ENCODE peak calls at places on chromosomes 7 and 10, in four cellular contexts. H is K562, M is PC-9, D is fibroblast of lung. Y is an unnamed sample.

GRCh38 chr7:6432786-6433185 is 15.0 kb downstream of the DAGLB start:
- DNase-seq in M (no peak), H (peak; percentile 9), D (no peak), Y (no peak)

GRCh38 chr7:116706668-116707126 is 34.7 kb downstream of the MET start:
- DNase-seq in D (peak; percentile 59), H (no peak), M (peak; percentile 71), Y (no peak)

GRCh38 chr7:103154042-103154441 is 5.1 kb upstream of the NAPEPLD start:
- DNase-seq in H (no peak), D (no peak), M (no peak), Y (no peak)

GRCh38 chr10:132298038-132298935 is 9.5 kb downstream of the STK32C start:
- DNase-seq in D (no peak), H (no peak), M (no peak), Y (no peak)

GRCh38 chr7:136086712-136087111 is 109.6 kb upstream of the MTPN start:
- DNase-seq in M (peak; percentile 68), D (peak; percentile 92), H (peak; percentile 44), Y (peak; percentile 72)

GRCh38 chr7:22150221-22150620 is 204.5 kb upstream of the CDCA7L start:
- DNase-seq in H (no peak), D (peak; percentile 30), M (peak; percentile 57), Y (no peak)

GRCh38 chr10:87544750-87545149 is 40.1 kb downstream of the MINPP1 start:
- DNase-seq in H (no peak), D (no peak), M (no peak), Y (no peak)

GRCh38 chr7:1026721-1027151 is 17.6 kb upstream of the GPR146 start:
- DNase-seq in H (no peak), M (no peak), D (no peak), Y (no peak)

GRCh38 chr7:82323806-82324205 is 119.8 kb downstream of the CACNA2D1 start:
- DNase-seq in H (no peak), D (no peak), M (no peak), Y (no peak)

GRCh38 chr10:130743751-130744191 is 567.8 kb downstream of the TCERG1L start:
- DNase-seq in H (no peak), D (no peak), M (no peak), Y (no peak)

GRCh38 chr7:1028775-1029636 is 15.3 kb upstream of the GPR146 start:
- DNase-seq in M (peak; percentile 88), D (peak; percentile 93), H (peak; percentile 83), Y (peak; percentile 96)

GRCh38 chr10:113052076-113052830 is 102.2 kb downstream of the TCF7L2 start:
- DNase-seq in H (peak; percentile 16), M (no peak), D (peak; percentile 43), Y (no peak)

GRCh38 chr7:2069472-2069860 is 163.3 kb downstream of the MAD1L1 start:
- DNase-seq in M (no peak), H (no peak), D (no peak), Y (peak; percentile 37)

GRCh38 chr10:99394256-99394655 is 36.2 kb downstream of the GOT1 start:
- DNase-seq in H (no peak), D (no peak), M (no peak), Y (no peak)

GRCh38 chr10:73965890-73966768 is 31.8 kb upstream of the VCL start:
- DNase-seq in D (peak; percentile 100), H (no peak), M (peak; percentile 93), Y (peak; percentile 88)

GRCh38 chr10:34530778-34531177 is 284.3 kb downstream of the PARD3 start:
- DNase-seq in M (no peak), H (no peak), D (no peak), Y (no peak)

GRCh38 chr7:94022550-94022949 is 18.4 kb upstream of the BET1 start:
- DNase-seq in D (no peak), H (no peak), M (no peak), Y (no peak)

GRCh38 chr7:20323587-20323986 is 7.1 kb upstream of the ITGB8 start:
- DNase-seq in D (peak; percentile 89), H (no peak), M (no peak), Y (no peak)

GRCh38 chr7:17557305-17557704 is 258.9 kb downstream of the AHR start:
- DNase-seq in H (no peak), D (no peak), M (no peak), Y (no peak)

GRCh38 chr10:70596860-70597809 is 5.4 kb downstream of the PRF1 start:
- DNase-seq in D (no peak), M (peak; percentile 23), H (no peak), Y (no peak)

GRCh38 chr10:129963076-129963830 is 821 bp downstream of the EBF3 start:
- DNase-seq in H (no peak), D (no peak), M (no peak), Y (peak; percentile 47)

GRCh38 chr10:71493741-71494140 is 97.0 kb downstream of the CDH23 start:
- DNase-seq in M (no peak), D (no peak), H (no peak), Y (no peak)

GRCh38 chr7:125119559-125120115 is 190.0 kb upstream of the POT1 start:
- DNase-seq in D (no peak), H (no peak), M (no peak), Y (peak; percentile 25)

GRCh38 chr7:155002411-155003214 is at the start of gene PAXIP1:
- DNase-seq in H (peak; percentile 92), M (peak; percentile 74), D (no peak), Y (peak; percentile 88)

GRCh38 chr10:60654813-60655464 is 123.3 kb upstream of the CDK1 start:
- DNase-seq in H (no peak), D (peak; percentile 51), M (no peak), Y (no peak)

GRCh38 chr7:101243786-101244384 is 996 bp downstream of the FIS1 start:
- DNase-seq in D (peak; percentile 27), H (peak; percentile 85), M (peak; percentile 79), Y (no peak)

GRCh38 chr7:152615052-152615741 is 60.7 kb downstream of the XRCC2 start:
- DNase-seq in M (no peak), H (no peak), D (no peak), Y (peak; percentile 32)

GRCh38 chr10:61476529-61476928 is 23.3 kb upstream of the TMEM26 start:
- DNase-seq in H (no peak), D (no peak), M (no peak), Y (no peak)

GRCh38 chr10:13348216-13349017 is at the start of gene SEPHS1:
- DNase-seq in M (peak; percentile 78), H (peak; percentile 80), D (peak; percentile 84), Y (peak; percentile 83)

GRCh38 chr10:110512461-110513187 is 14.9 kb downstream of the DUSP5 start:
- DNase-seq in M (no peak), D (peak; percentile 93), H (no peak), Y (peak; percentile 54)

GRCh38 chr10:122142652-122143237 is 128.4 kb upstream of the BTBD16 start:
- DNase-seq in D (no peak), M (no peak), H (peak; percentile 68), Y (no peak)

GRCh38 chr7:27186450-27187157 is 1.6 kb upstream of the HOXA11 start:
- DNase-seq in M (no peak), D (no peak), H (no peak), Y (no peak)

GRCh38 chr7:27188666-27189559 is 3.9 kb upstream of the HOXA11 start:
- DNase-seq in M (no peak), D (no peak), H (no peak), Y (no peak)

GRCh38 chr7:27187702-27188665 is 3.0 kb upstream of the HOXA11 start:
- DNase-seq in H (no peak), D (no peak), M (no peak), Y (no peak)

GRCh38 chr7:27185708-27186449 is 847 bp upstream of the HOXA11 start:
- DNase-seq in M (no peak), H (no peak), D (no peak), Y (no peak)

DNA sequence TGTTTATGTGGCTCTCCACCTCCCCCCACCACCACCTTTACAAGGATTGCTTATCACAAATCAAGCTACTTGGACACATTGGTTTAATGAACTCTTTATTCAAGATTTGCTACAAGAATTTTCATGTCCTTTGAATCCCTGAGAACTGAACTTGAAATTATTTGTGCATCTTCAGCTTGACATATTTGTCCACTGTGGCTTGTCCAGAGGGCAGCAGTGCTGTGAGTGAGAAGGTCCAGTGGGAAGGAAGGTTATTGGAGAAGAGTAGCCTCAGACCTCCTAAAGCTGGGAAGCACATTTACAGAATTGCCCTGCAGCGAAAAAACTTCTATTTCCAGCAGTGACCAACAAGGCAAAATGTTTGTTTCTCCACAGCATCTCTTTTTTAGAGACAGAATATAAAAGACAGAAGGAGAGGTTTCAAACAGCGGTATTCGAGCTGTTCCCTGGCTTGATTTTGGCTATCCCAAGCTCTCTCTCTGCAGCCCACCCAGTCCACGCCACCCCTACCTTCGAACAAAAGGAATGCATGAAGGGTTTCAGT is 2.2 kb upstream of the HOXA11 start:
- DNase-seq in D (no peak), M (no peak), H (no peak), Y (no peak)
- TF ChIP-seq EZH2 in D (peak; percentile 7), M (no peak), H (no peak), Y (no peak)

GRCh38 chr10:69580435-69580834 is 7.2 kb upstream of the NEUROG3 start:
- DNase-seq in H (no peak), D (no peak), M (no peak), Y (no peak)

GRCh38 chr10:69577268-69578232 is 4.3 kb upstream of the NEUROG3 start:
- DNase-seq in H (no peak), M (no peak), D (no peak), Y (no peak)

GRCh38 chr10:69579661-69580060 is 6.4 kb upstream of the NEUROG3 start:
- DNase-seq in D (no peak), H (no peak), M (no peak), Y (no peak)

GRCh38 chr10:69576334-69577011 is 3.3 kb upstream of the NEUROG3 start:
- DNase-seq in M (no peak), H (no peak), D (no peak), Y (no peak)

GRCh38 chr10:69578508-69578991 is 5.3 kb upstream of the NEUROG3 start:
- DNase-seq in D (no peak), H (no peak), M (no peak), Y (no peak)
- TF ChIP-seq EZH2 in D (no peak), H (no peak), M (no peak), Y (no peak)

GRCh38 chr10:69045441-69046300 is 42.2 kb upstream of the SRGN start:
- DNase-seq in H (no peak), M (peak; percentile 34), D (peak; percentile 67), Y (no peak)
- TF ChIP-seq EZH2 in H (no peak), M (no peak), D (no peak), Y (no peak)

DNA sequence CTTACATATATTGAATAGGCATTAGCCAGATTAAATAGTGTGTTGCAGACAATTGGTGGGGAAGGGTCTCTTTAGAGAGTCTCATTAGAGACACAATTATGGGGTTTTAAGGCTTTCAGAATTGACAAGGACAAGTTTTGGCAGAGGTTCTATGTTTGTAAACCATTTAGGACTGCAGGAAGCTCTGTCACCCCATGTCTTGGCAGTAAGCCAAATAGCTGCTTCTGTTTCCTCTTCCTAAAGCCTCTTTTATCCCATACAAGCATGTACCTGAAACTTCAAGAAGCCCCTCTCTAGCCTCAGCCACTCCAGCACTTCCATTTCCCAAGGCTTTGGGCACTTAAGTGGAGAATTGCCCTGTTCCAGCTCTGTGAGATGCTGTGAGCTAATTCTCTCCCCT is 21.8 kb upstream of the LRRC4 start:
- DNase-seq in H (no peak), D (peak; percentile 35), M (no peak), Y (no peak)
- TF ChIP-seq EZH2 in H (no peak), D (no peak), M (no peak), Y (no peak)

GRCh38 chr7:97018775-97019535 is 5.7 kb downstream of the DLX5 start:
- DNase-seq in D (no peak), H (no peak), M (no peak), Y (no peak)
- TF ChIP-seq EZH2 in D (no peak), H (no peak), M (no peak), Y (peak; percentile 61)